ENCODE peak calls at places on chromosomes 2 and 18, in seven cellular contexts. One of them, this sample, is unnamed.

GRCh38 chr2:197179744-197180498 is 130.7 kb downstream of the ANKRD44 start:
- DNase-seq in GM12891: no peak
- DNase-seq in GM12892: no peak
- DNase-seq in suprapubic skin: no peak
- DNase-seq in endothelial cell of umbilical vein: peak
- DNase-seq in spleen: no peak
- DNase-seq in HepG2: no peak
- DNase-seq in this sample: no peak

GRCh38 chr18:12657048-12657848 is 659 bp downstream of the SPIRE1 start:
- DNase-seq in GM12892: peak
- DNase-seq in endothelial cell of umbilical vein: peak
- DNase-seq in suprapubic skin: peak
- DNase-seq in spleen: peak
- DNase-seq in HepG2: no peak
- DNase-seq in GM12891: peak
- DNase-seq in this sample: no peak

GRCh38 chr2:11669454-11670291 is at the start of gene NTSR2:
- DNase-seq in endothelial cell of umbilical vein: peak
- DNase-seq in GM12891: no peak
- DNase-seq in spleen: peak
- DNase-seq in GM12892: no peak
- DNase-seq in HepG2: peak
- DNase-seq in suprapubic skin: no peak
- DNase-seq in this sample: no peak

GRCh38 chr2:234677758-234678538 is 181.1 kb upstream of the ARL4C start:
- DNase-seq in HepG2: peak
- DNase-seq in spleen: no peak
- DNase-seq in endothelial cell of umbilical vein: no peak
- DNase-seq in GM12892: no peak
- DNase-seq in suprapubic skin: no peak
- DNase-seq in GM12891: no peak
- DNase-seq in this sample: no peak

GRCh38 chr2:70947556-70948184 is 12.0 kb downstream of the ATP6V1B1 start:
- DNase-seq in spleen: no peak
- DNase-seq in GM12891: no peak
- DNase-seq in HepG2: no peak
- DNase-seq in endothelial cell of umbilical vein: peak
- DNase-seq in GM12892: no peak
- DNase-seq in suprapubic skin: no peak
- DNase-seq in this sample: peak

GRCh38 chr2:186980787-186981550 is 132.0 kb upstream of the ZSWIM2 start:
- DNase-seq in spleen: no peak
- DNase-seq in endothelial cell of umbilical vein: no peak
- DNase-seq in GM12892: no peak
- DNase-seq in suprapubic skin: no peak
- DNase-seq in GM12891: no peak
- DNase-seq in HepG2: no peak
- DNase-seq in this sample: no peak

GRCh38 chr18:57780318-57781127 is 22.6 kb downstream of the ATP8B1 start:
- DNase-seq in HepG2: no peak
- DNase-seq in endothelial cell of umbilical vein: peak
- DNase-seq in GM12892: no peak
- DNase-seq in spleen: no peak
- DNase-seq in GM12891: no peak
- DNase-seq in suprapubic skin: no peak
- DNase-seq in this sample: no peak

GRCh38 chr2:96665083-96665569 is 22.6 kb downstream of the FER1L5 start:
- DNase-seq in GM12891: no peak
- DNase-seq in suprapubic skin: no peak
- DNase-seq in HepG2: peak
- DNase-seq in spleen: no peak
- DNase-seq in GM12892: no peak
- DNase-seq in endothelial cell of umbilical vein: peak
- DNase-seq in this sample: peak

GRCh38 chr2:23430263-23430662 is 45.3 kb downstream of the KLHL29 start:
- DNase-seq in spleen: peak
- DNase-seq in GM12891: no peak
- DNase-seq in HepG2: no peak
- DNase-seq in endothelial cell of umbilical vein: no peak
- DNase-seq in GM12892: no peak
- DNase-seq in suprapubic skin: no peak
- DNase-seq in this sample: no peak

GRCh38 chr2:54997826-54998225 is 52.4 kb downstream of the RTN4 start:
- DNase-seq in GM12892: no peak
- DNase-seq in suprapubic skin: no peak
- DNase-seq in endothelial cell of umbilical vein: no peak
- DNase-seq in GM12891: no peak
- DNase-seq in spleen: no peak
- DNase-seq in HepG2: no peak
- DNase-seq in this sample: no peak

GRCh38 chr2:9738718-9739496 is 104.4 kb upstream of the TAF1B start:
- DNase-seq in GM12892: no peak
- DNase-seq in spleen: no peak
- DNase-seq in suprapubic skin: no peak
- DNase-seq in HepG2: no peak
- DNase-seq in GM12891: no peak
- DNase-seq in endothelial cell of umbilical vein: no peak
- DNase-seq in this sample: no peak

GRCh38 chr2:9284521-9285297 is 78.1 kb downstream of the ASAP2 start:
- DNase-seq in HepG2: no peak
- DNase-seq in suprapubic skin: no peak
- DNase-seq in spleen: no peak
- DNase-seq in GM12891: no peak
- DNase-seq in endothelial cell of umbilical vein: no peak
- DNase-seq in GM12892: no peak
- DNase-seq in this sample: no peak

GRCh38 chr18:2853173-2853925 is 6.5 kb downstream of the EMILIN2 start:
- DNase-seq in GM12892: no peak
- DNase-seq in endothelial cell of umbilical vein: no peak
- DNase-seq in GM12891: no peak
- DNase-seq in spleen: no peak
- DNase-seq in suprapubic skin: no peak
- DNase-seq in HepG2: no peak
- DNase-seq in this sample: no peak

GRCh38 chr2:209974566-209974965 is 27.9 kb upstream of the RPE start:
- DNase-seq in endothelial cell of umbilical vein: no peak
- DNase-seq in GM12891: no peak
- DNase-seq in spleen: no peak
- DNase-seq in HepG2: no peak
- DNase-seq in GM12892: no peak
- DNase-seq in suprapubic skin: no peak
- DNase-seq in this sample: no peak

GRCh38 chr2:233244818-233245217 is 6.7 kb upstream of the ATG16L1 start:
- DNase-seq in suprapubic skin: no peak
- DNase-seq in HepG2: no peak
- DNase-seq in GM12892: no peak
- DNase-seq in spleen: no peak
- DNase-seq in endothelial cell of umbilical vein: no peak
- DNase-seq in GM12891: no peak
- DNase-seq in this sample: peak

GRCh38 chr2:10400568-10400977 is 47.6 kb downstream of the ODC1 start:
- DNase-seq in GM12891: no peak
- DNase-seq in HepG2: no peak
- DNase-seq in suprapubic skin: no peak
- DNase-seq in GM12892: no peak
- DNase-seq in spleen: peak
- DNase-seq in endothelial cell of umbilical vein: no peak
- DNase-seq in this sample: no peak

DNA sequence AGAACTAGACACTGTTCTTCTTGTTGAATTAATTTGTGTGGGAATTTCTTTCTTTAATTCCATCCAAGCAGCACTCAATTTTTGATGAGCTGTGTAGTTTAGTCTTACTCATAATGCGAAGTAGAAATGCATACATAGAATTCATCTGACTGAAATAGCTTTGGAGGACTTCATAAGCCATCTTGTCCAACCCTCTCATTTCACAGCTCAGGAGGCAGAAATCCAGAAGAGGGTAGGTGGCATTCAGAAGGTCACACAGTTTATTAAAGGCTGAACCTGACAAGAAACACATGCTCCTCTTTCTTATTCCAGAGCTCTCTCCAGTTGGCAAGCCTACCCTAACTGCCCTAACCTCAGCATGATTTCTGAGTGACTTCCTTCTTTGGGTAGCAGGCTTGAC is 169.2 kb upstream of the NOSTRIN start:
- DNase-seq in spleen: no peak
- DNase-seq in GM12892: no peak
- DNase-seq in endothelial cell of umbilical vein: no peak
- DNase-seq in HepG2: no peak
- DNase-seq in suprapubic skin: no peak
- DNase-seq in GM12891: no peak
- DNase-seq in this sample: no peak
- TF ChIP-seq POLR2AphosphoS5 in spleen: no peak
- TF ChIP-seq POLR2AphosphoS5 in GM12892: no peak
- TF ChIP-seq POLR2AphosphoS5 in endothelial cell of umbilical vein: no peak
- TF ChIP-seq POLR2AphosphoS5 in HepG2: no peak
- TF ChIP-seq POLR2AphosphoS5 in suprapubic skin: no peak
- TF ChIP-seq POLR2AphosphoS5 in GM12891: no peak
- TF ChIP-seq POLR2AphosphoS5 in this sample: no peak

DNA sequence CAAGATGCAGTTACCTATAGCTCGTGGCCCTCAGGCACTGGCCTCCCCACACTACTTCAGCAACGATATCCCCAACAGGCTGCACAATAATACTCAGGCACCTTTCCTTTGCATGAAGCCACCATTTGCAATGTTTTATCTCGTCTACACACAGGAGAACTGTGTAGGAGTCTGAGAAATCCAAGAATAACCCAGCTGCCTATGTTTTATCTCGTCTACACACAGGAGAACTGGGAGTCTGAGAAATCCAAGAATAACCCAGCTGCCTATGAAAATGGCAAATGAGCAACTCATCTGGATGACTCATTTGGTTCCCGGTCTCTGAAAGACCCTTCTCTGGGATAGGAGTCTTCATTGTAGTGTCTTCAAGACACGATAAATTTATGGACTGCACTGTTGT is 18.3 kb upstream of the LNPK start:
- DNase-seq in GM12892: no peak
- DNase-seq in spleen: no peak
- DNase-seq in suprapubic skin: no peak
- DNase-seq in HepG2: no peak
- DNase-seq in endothelial cell of umbilical vein: no peak
- DNase-seq in GM12891: no peak
- DNase-seq in this sample: no peak
- TF ChIP-seq POLR2AphosphoS5 in GM12892: no peak
- TF ChIP-seq POLR2AphosphoS5 in spleen: no peak
- TF ChIP-seq POLR2AphosphoS5 in suprapubic skin: no peak
- TF ChIP-seq POLR2AphosphoS5 in HepG2: no peak
- TF ChIP-seq POLR2AphosphoS5 in endothelial cell of umbilical vein: no peak
- TF ChIP-seq POLR2AphosphoS5 in GM12891: no peak
- TF ChIP-seq POLR2AphosphoS5 in this sample: no peak

DNA sequence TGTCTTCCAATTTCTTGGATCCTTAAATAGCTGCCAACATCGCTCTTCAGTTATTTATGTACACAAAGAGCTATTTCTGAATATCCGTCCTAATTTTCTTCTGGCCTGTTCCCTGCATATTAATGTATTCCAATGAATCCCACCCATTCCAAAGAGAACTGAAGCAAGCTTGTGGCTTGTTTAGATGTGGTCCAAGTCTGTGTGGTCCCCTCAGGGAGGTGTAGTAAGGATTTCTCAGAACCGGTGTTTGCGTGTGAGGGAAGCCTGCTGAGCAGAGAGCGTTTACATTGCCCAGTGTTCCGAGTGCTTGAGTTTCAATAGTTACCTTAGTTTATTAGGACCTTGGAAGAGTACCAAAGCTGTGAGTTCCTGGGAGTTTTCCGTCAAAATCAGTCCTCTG is 25.1 kb upstream of the IL1R1 start:
- DNase-seq in GM12891: no peak
- DNase-seq in suprapubic skin: no peak
- DNase-seq in HepG2: no peak
- DNase-seq in spleen: no peak
- DNase-seq in GM12892: no peak
- DNase-seq in endothelial cell of umbilical vein: no peak
- DNase-seq in this sample: no peak
- TF ChIP-seq POLR2AphosphoS5 in GM12891: no peak
- TF ChIP-seq POLR2AphosphoS5 in suprapubic skin: no peak
- TF ChIP-seq POLR2AphosphoS5 in HepG2: no peak
- TF ChIP-seq POLR2AphosphoS5 in spleen: no peak
- TF ChIP-seq POLR2AphosphoS5 in GM12892: no peak
- TF ChIP-seq POLR2AphosphoS5 in endothelial cell of umbilical vein: no peak
- TF ChIP-seq POLR2AphosphoS5 in this sample: no peak

GRCh38 chr2:73982140-73982617 is 2.5 kb upstream of the TET3 start:
- DNase-seq in spleen: no peak
- DNase-seq in endothelial cell of umbilical vein: no peak
- DNase-seq in suprapubic skin: no peak
- DNase-seq in HepG2: no peak
- DNase-seq in GM12892: no peak
- DNase-seq in GM12891: no peak
- DNase-seq in this sample: no peak

GRCh38 chr2:73980566-73980965 is 4.1 kb upstream of the TET3 start:
- DNase-seq in HepG2: peak
- DNase-seq in suprapubic skin: no peak
- DNase-seq in endothelial cell of umbilical vein: no peak
- DNase-seq in GM12892: no peak
- DNase-seq in spleen: no peak
- DNase-seq in GM12891: no peak
- DNase-seq in this sample: no peak

GRCh38 chr2:73983322-73984202 is 1.1 kb upstream of the TET3 start:
- DNase-seq in spleen: peak
- DNase-seq in endothelial cell of umbilical vein: no peak
- DNase-seq in HepG2: peak
- DNase-seq in GM12891: no peak
- DNase-seq in GM12892: peak
- DNase-seq in suprapubic skin: peak
- DNase-seq in this sample: peak

GRCh38 chr2:73979686-73980085 is 5.0 kb upstream of the TET3 start:
- DNase-seq in suprapubic skin: no peak
- DNase-seq in GM12892: no peak
- DNase-seq in endothelial cell of umbilical vein: peak
- DNase-seq in HepG2: peak
- DNase-seq in spleen: no peak
- DNase-seq in GM12891: no peak
- DNase-seq in this sample: no peak

DNA sequence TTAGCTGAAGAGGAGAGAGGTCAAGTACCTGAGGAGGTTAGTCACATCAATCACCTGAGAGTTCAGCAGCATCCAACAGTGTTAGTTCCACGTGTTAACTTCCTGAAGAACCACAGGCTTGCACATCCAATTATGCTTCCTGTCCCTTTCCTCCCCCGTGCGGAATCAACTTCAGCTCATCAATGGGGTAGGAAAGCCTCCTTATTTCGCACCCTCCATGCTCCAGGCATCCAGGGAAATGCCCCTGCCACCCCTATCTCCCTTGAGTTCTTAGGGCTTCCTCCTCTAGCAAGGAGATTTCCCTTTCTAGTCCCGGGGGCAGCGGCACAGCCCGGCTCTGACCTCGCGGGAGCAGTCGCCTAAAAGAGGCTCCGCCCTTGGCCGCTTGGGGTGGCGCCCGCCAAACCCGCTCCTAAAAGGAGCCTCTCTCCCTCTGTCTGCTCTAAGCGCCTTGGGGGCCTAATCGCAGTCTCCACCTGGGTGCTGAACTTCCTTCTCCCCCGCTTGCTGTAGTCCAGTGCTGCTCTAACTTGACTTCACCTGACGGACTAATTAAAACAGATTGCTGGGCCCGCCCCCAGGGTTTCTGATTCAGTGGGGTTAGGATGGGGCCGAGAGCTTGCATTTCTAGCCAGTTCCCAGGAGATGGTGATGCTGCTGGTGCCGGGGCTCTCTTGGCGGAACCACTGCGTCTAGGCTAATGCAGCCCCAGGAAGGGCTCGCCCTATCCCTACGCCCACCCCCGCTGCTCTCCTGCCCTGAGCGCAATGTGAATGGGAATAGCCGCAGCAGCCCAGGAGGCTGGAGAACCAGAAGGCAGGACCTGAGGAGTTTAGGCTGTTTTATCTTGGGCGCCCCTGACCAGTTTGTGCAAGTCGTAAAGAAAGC is 3.4 kb upstream of the TET3 start:
- DNase-seq in suprapubic skin: no peak
- DNase-seq in endothelial cell of umbilical vein: no peak
- DNase-seq in GM12891: peak
- DNase-seq in spleen: peak
- DNase-seq in GM12892: peak
- DNase-seq in HepG2: peak
- DNase-seq in this sample: peak
- TF ChIP-seq POLR2AphosphoS5 in suprapubic skin: no peak
- TF ChIP-seq POLR2AphosphoS5 in endothelial cell of umbilical vein: no peak
- TF ChIP-seq POLR2AphosphoS5 in GM12891: peak
- TF ChIP-seq POLR2AphosphoS5 in spleen: peak
- TF ChIP-seq POLR2AphosphoS5 in GM12892: peak
- TF ChIP-seq POLR2AphosphoS5 in HepG2: no peak
- TF ChIP-seq POLR2AphosphoS5 in this sample: peak

This sample was measured in HCT116.